ENCODE peak calls at places on chromosome 11, in four cellular contexts. Y, Z, Q and A are unnamed samples.

GRCh38 chr11:117807482-117808272 is 10.7 kb upstream of the DSCAML1 start:
- DNase-seq in Y (peak), Z (peak), Q (peak), A (peak)

GRCh38 chr11:131658952-131659351 is 288.5 kb downstream of the NTM start:
- DNase-seq in Y (no peak), Z (no peak), Q (no peak), A (no peak)

GRCh38 chr11:9385288-9385902 is 943 bp downstream of the IPO7 start:
- DNase-seq in Y (no peak), Z (no peak), Q (peak), A (no peak)

GRCh38 chr11:12502950-12503579 is 125.7 kb downstream of the PARVA start:
- DNase-seq in Y (no peak), Z (no peak), Q (no peak), A (no peak)

GRCh38 chr11:115665958-115666357 is 161.7 kb upstream of the CADM1 start:
- DNase-seq in Y (no peak), Z (peak), Q (no peak), A (no peak)

GRCh38 chr11:498297-499181 is 8.5 kb downstream of the RNH1 start:
- DNase-seq in Y (no peak), Z (peak), Q (no peak), A (no peak)

GRCh38 chr11:10076458-10077141 is 217.4 kb downstream of the SBF2 start:
- DNase-seq in Y (peak), Z (peak), Q (no peak), A (peak)

GRCh38 chr11:62611705-62612365 is 740 bp downstream of the EML3 start:
- DNase-seq in Y (peak), Z (peak), Q (no peak), A (peak)

GRCh38 chr11:66109294-66109693 is 39.2 kb downstream of the PACS1 start:
- DNase-seq in Y (no peak), Z (no peak), Q (no peak), A (no peak)

GRCh38 chr11:77876045-77876444 is 55.1 kb downstream of the AAMDC start:
- DNase-seq in Y (no peak), Z (no peak), Q (no peak), A (no peak)